ENCODE peak calls at places on chromosomes 13 and 19, in ten cellular contexts. R is GDM1; I is non-pigmented ciliary epithelial cell; B is hepatic stellate cell; U is EH; J is upper lobe of right lung; M is NCI-H774; H is activated CD8-positive, alpha-beta memory T cell treated with anti-CD3 and anti-CD28 coated beads for 1 hour; E is GM18507; Q is stimulated activated CD8-positive, alpha-beta memory T cell treated with anti-CD3 and anti-CD28 coated beads, Interleukin-7, amount 100 ng/mL, for 1 hour. A is an unnamed sample.

GRCh38 chr19:55156202-55157063 is 1.1 kb downstream of the TNNI3 start:
- DNase-seq in B (peak), M (peak), I (no peak), H (no peak), Q (no peak), E (no peak), R (no peak), U (peak), J (peak), A (peak)

GRCh38 chr19:13796301-13797057 is 1.2 kb downstream of the ZSWIM4 start:
- DNase-seq in Q (no peak), J (peak), M (no peak), H (no peak), B (peak), U (peak), R (no peak), I (peak), E (no peak), A (no peak)

GRCh38 chr13:111020021-111020420 is 95.1 kb upstream of the ARHGEF7 start:
- DNase-seq in U (no peak), R (no peak), Q (no peak), H (no peak), M (no peak), J (no peak), E (no peak), I (no peak), B (no peak), A (no peak)

GRCh38 chr19:12774588-12775555 is at the start of gene HOOK2:
- DNase-seq in Q (no peak), U (no peak), M (peak), B (no peak), H (no peak), R (no peak), E (no peak), I (no peak), J (peak), A (no peak)

GRCh38 chr19:10001899-10002298 is 8.4 kb downstream of the COL5A3 start:
- DNase-seq in E (no peak), I (no peak), B (peak), Q (no peak), M (no peak), H (no peak), J (no peak), R (no peak), U (peak), A (no peak)

GRCh38 chr19:6952956-6953355 is 65.6 kb downstream of the ADGRE1 start:
- DNase-seq in R (no peak), M (no peak), U (no peak), J (no peak), H (no peak), Q (no peak), B (no peak), I (no peak), E (no peak), A (no peak)

GRCh38 chr19:47824396-47824795 is 2.7 kb downstream of the CRX start:
- DNase-seq in Q (no peak), U (no peak), M (no peak), E (no peak), H (no peak), I (no peak), R (no peak), J (no peak), B (no peak), A (no peak)

GRCh38 chr13:94217370-94217769 is 262.1 kb downstream of the DCT start:
- DNase-seq in I (no peak), J (no peak), M (no peak), E (no peak), R (no peak), B (no peak), Q (no peak), U (peak), H (no peak), A (no peak)

GRCh38 chr13:98672947-98673545 is 79.4 kb downstream of the SLC15A1 start:
- DNase-seq in M (peak), H (no peak), I (peak), Q (no peak), J (peak), U (peak), B (peak), E (peak), R (peak), A (peak)

GRCh38 chr19:3330047-3330446 is 36.3 kb upstream of the NFIC start:
- DNase-seq in I (no peak), Q (no peak), J (no peak), U (no peak), H (no peak), M (no peak), R (no peak), E (no peak), B (no peak), A (no peak)

GRCh38 chr13:21736926-21737325 is 66.1 kb downstream of the FGF9 start:
- DNase-seq in R (no peak), J (no peak), M (no peak), Q (no peak), E (no peak), B (no peak), H (no peak), I (no peak), U (no peak), A (no peak)

GRCh38 chr13:106595623-106596022 is 27.7 kb upstream of the ARGLU1 start:
- DNase-seq in Q (no peak), E (no peak), M (no peak), B (no peak), R (no peak), H (no peak), U (no peak), J (no peak), I (no peak), A (no peak)

GRCh38 chr19:13741893-13742292 is 22.4 kb upstream of the MRI1 start:
- DNase-seq in J (no peak), E (no peak), B (no peak), Q (no peak), U (no peak), H (no peak), M (no peak), I (no peak), R (no peak), A (no peak)

GRCh38 chr19:51651216-51651846 is 4.7 kb upstream of the SIGLEC14 start:
- DNase-seq in E (peak), R (no peak), M (no peak), I (no peak), B (no peak), H (no peak), Q (no peak), U (no peak), J (no peak), A (no peak)

GRCh38 chr13:98798849-98799645 is 46.6 kb upstream of the SLC15A1 start:
- DNase-seq in U (peak), J (no peak), Q (no peak), H (no peak), I (no peak), R (no peak), M (no peak), E (no peak), B (no peak), A (no peak)

GRCh38 chr13:26328326-26328725 is 74.4 kb downstream of the CDK8 start:
- DNase-seq in M (no peak), J (no peak), H (no peak), E (no peak), U (no peak), I (no peak), B (no peak), R (no peak), Q (no peak), A (no peak)

A was measured in GM12891.